ENCODE peak calls at places on chromosomes 1 and 21, in ten cellular contexts. N is CD8-positive, alpha-beta memory T cell; D is cardiac fibroblast; Y is NCI-H1105; V is putamen; M is mesenchymal stem cell; H is body of pancreas; A is AG08396; J is GM04504; R is smooth muscle cell of the brain vasculature. E is an unnamed sample.
A peak's percentile ranks its signal among the peaks of the same experiment; 100 is the strongest.

GRCh38 chr1:212721388-212722247 is 22.0 kb upstream of the BATF3 start:
- DNase-seq in A (peak; percentile 66), H (no peak), J (peak; percentile 51), Y (no peak), R (no peak), M (peak; percentile 71), D (peak; percentile 78), V (no peak), N (no peak), E (peak; percentile 73)

GRCh38 chr1:54253480-54253879 is 53.5 kb downstream of the MRPL37 start:
- DNase-seq in H (no peak), N (no peak), J (peak; percentile 80), M (peak; percentile 97), A (peak; percentile 94), D (peak; percentile 93), R (peak; percentile 58), Y (no peak), V (no peak), E (no peak)

GRCh38 chr1:173475564-173476196 is 1.5 kb upstream of the PRDX6 start:
- DNase-seq in M (peak; percentile 84), V (no peak), R (no peak), A (peak; percentile 36), J (no peak), Y (no peak), D (peak; percentile 84), N (no peak), H (peak; percentile 48), E (no peak)

GRCh38 chr1:36778773-36779172 is 255.5 kb downstream of the GRIK3 start:
- DNase-seq in A (no peak), V (no peak), D (no peak), M (no peak), N (no peak), Y (no peak), H (no peak), J (no peak), R (no peak), E (no peak)

GRCh38 chr1:10737651-10738050 is 58.8 kb downstream of the CASZ1 start:
- DNase-seq in M (no peak), V (no peak), A (no peak), D (no peak), J (no peak), R (no peak), H (no peak), Y (no peak), N (no peak), E (no peak)

GRCh38 chr1:185139231-185139630 is 17.5 kb downstream of the TRMT1L start:
- DNase-seq in H (no peak), Y (no peak), V (no peak), D (no peak), R (no peak), M (no peak), J (no peak), N (no peak), A (no peak), E (no peak)

GRCh38 chr1:72936151-72936740 is 653.9 kb upstream of the NEGR1 start:
- DNase-seq in V (no peak), R (no peak), M (peak; percentile 1), J (no peak), H (no peak), Y (no peak), D (peak; percentile 1), A (no peak), N (no peak), E (no peak)

GRCh38 chr1:157915859-157916258 is 74.3 kb upstream of the CD5L start:
- DNase-seq in J (no peak), M (no peak), H (no peak), V (no peak), Y (no peak), N (no peak), D (no peak), R (no peak), A (no peak), E (no peak)

GRCh38 chr1:152933196-152933595 is 13.8 kb upstream of the SPRR5 start:
- DNase-seq in Y (no peak), A (no peak), M (no peak), V (no peak), N (no peak), H (no peak), D (no peak), J (no peak), R (no peak), E (no peak)

GRCh38 chr1:21552715-21553114 is 43.5 kb downstream of the ALPL start:
- DNase-seq in J (peak; percentile 71), V (no peak), Y (no peak), N (no peak), R (no peak), H (no peak), A (peak; percentile 81), M (peak; percentile 97), D (peak; percentile 98), E (no peak)

GRCh38 chr1:55813619-55814018 is 598.5 kb upstream of the USP24 start:
- DNase-seq in R (no peak), N (no peak), J (peak; percentile 81), H (peak; percentile 22), D (peak; percentile 87), Y (no peak), V (no peak), A (peak; percentile 39), M (peak; percentile 79), E (no peak)

GRCh38 chr1:176949033-176949662 is 215.4 kb downstream of the ASTN1 start:
- DNase-seq in V (no peak), Y (no peak), N (no peak), J (peak; percentile 17), H (peak; percentile 83), R (no peak), A (peak; percentile 11), D (peak; percentile 7), M (peak; percentile 11), E (peak; percentile 63)

GRCh38 chr1:198174297-198174696 is 17.5 kb downstream of the NEK7 start:
- DNase-seq in Y (no peak), A (no peak), M (peak; percentile 37), H (no peak), V (no peak), D (no peak), R (no peak), N (peak; percentile 49), J (no peak), E (no peak)

GRCh38 chr1:12285496-12286143 is 55.8 kb downstream of the VPS13D start:
- DNase-seq in D (peak; percentile 72), R (no peak), Y (no peak), N (no peak), V (no peak), M (no peak), J (no peak), A (no peak), H (no peak), E (no peak)

GRCh38 chr1:71365451-71365850 is 284.6 kb upstream of the ZRANB2 start:
- DNase-seq in Y (no peak), D (peak; percentile 51), M (peak; percentile 9), R (no peak), J (no peak), V (no peak), N (no peak), A (no peak), H (no peak), E (no peak)

GRCh38 chr1:119899321-119899720 is 3.0 kb upstream of the ADAM30 start:
- DNase-seq in V (no peak), M (no peak), A (no peak), R (no peak), N (no peak), J (no peak), H (no peak), Y (no peak), D (no peak), E (no peak)

GRCh38 chr1:55425310-55425930 is 210.3 kb upstream of the USP24 start:
- DNase-seq in J (no peak), Y (no peak), H (no peak), N (no peak), A (no peak), M (no peak), R (no peak), V (no peak), D (no peak), E (no peak)

GRCh38 chr1:161174911-161175310 is 2.4 kb downstream of the B4GALT3 start:
- DNase-seq in N (no peak), Y (no peak), J (no peak), V (no peak), M (no peak), A (no peak), H (no peak), D (no peak), R (no peak), E (no peak)

GRCh38 chr21:36163780-36164426 is 7.3 kb downstream of the DOP1B start:
- DNase-seq in H (no peak), D (no peak), J (no peak), Y (no peak), A (no peak), R (no peak), V (no peak), N (no peak), M (no peak), E (no peak)

GRCh38 chr1:24364975-24365678 is 46.0 kb downstream of the GRHL3 start:
- DNase-seq in H (no peak), N (no peak), Y (peak; percentile 9), V (no peak), A (peak; percentile 86), D (peak; percentile 95), J (peak; percentile 73), M (peak; percentile 82), R (no peak), E (no peak)

GRCh38 chr1:212614398-212615091 is 6.0 kb downstream of the ATF3 start:
- DNase-seq in V (no peak), J (no peak), R (no peak), A (no peak), H (no peak), D (no peak), Y (no peak), M (peak; percentile 47), N (no peak), E (no peak)

GRCh38 chr1:41882068-41882477 is 36.6 kb downstream of the HIVEP3 start:
- DNase-seq in V (no peak), A (no peak), M (no peak), N (no peak), J (no peak), H (peak; percentile 76), Y (peak; percentile 38), D (no peak), R (no peak), E (no peak)

GRCh38 chr1:26284597-26285351 is 4.9 kb downstream of the SH3BGRL3 start:
- DNase-seq in R (peak; percentile 47), N (peak; percentile 91), D (peak; percentile 92), A (peak; percentile 92), V (peak; percentile 86), J (peak; percentile 82), M (peak; percentile 96), H (peak; percentile 69), Y (no peak), E (peak; percentile 98)

GRCh38 chr21:38956006-38956405 is 150.3 kb downstream of the ETS2 start:
- DNase-seq in H (no peak), V (no peak), Y (no peak), D (no peak), N (no peak), A (no peak), J (no peak), M (no peak), R (no peak), E (no peak)